ENCODE peak calls at places on chromosomes 4 and X, in six cellular contexts. M is HFF-Myc, K is psoas muscle, G is foreskin fibroblast, A is tibial artery, Y is HFFc6. R is an unnamed sample.

GRCh38 chr4:182496392-182496791 is 253.2 kb downstream of the TENM3 start:
- DNase-seq in Y (no peak), M (no peak), A (no peak), K (no peak), G (no peak), R (no peak)

GRCh38 chrX:107880054-107880610 is 54.5 kb downstream of the MID2 start:
- DNase-seq in Y (no peak), M (no peak), K (no peak), A (no peak), G (no peak), R (no peak)

GRCh38 chr4:125283702-125284279 is 31.0 kb upstream of the FAT4 start:
- DNase-seq in M (no peak), A (no peak), G (peak; percentile 21), K (no peak), Y (peak; percentile 3), R (no peak)

GRCh38 chrX:46204721-46205422 is 340.3 kb downstream of the ZNF674 start:
- DNase-seq in G (no peak), K (no peak), Y (no peak), A (no peak), M (no peak), R (no peak)

GRCh38 chr4:7699040-7699439 is 240.6 kb downstream of the AFAP1 start:
- DNase-seq in A (peak; percentile 31), Y (peak; percentile 57), K (peak; percentile 69), G (peak; percentile 16), M (peak; percentile 32), R (no peak)

GRCh38 chr4:147340111-147340510 is 140.8 kb upstream of the EDNRA start:
- DNase-seq in Y (peak; percentile 66), A (no peak), K (no peak), G (peak; percentile 81), M (peak; percentile 63), R (no peak)

GRCh38 chrX:13008851-13009250 is 33.9 kb downstream of the TMSB4X start:
- DNase-seq in M (no peak), K (no peak), A (no peak), G (no peak), Y (no peak), R (no peak)

GRCh38 chr4:128528793-128529553 is 241.4 kb upstream of the PGRMC2 start:
- DNase-seq in Y (peak; percentile 95), M (peak; percentile 90), K (no peak), G (peak; percentile 96), A (peak; percentile 65), R (no peak)

GRCh38 chr4:124642846-124643245 is 69.7 kb downstream of the ANKRD50 start:
- DNase-seq in M (no peak), K (no peak), G (no peak), A (no peak), Y (no peak), R (no peak)

GRCh38 chr4:98117363-98117762 is 25.9 kb downstream of the STPG2 start:
- DNase-seq in A (no peak), K (no peak), G (no peak), M (no peak), Y (no peak), R (no peak)

GRCh38 chrX:105775672-105776071 is 46.7 kb upstream of the NRK start:
- DNase-seq in K (no peak), Y (no peak), G (no peak), M (no peak), A (no peak), R (no peak)

GRCh38 chrX:39519213-39519544 is 578.6 kb downstream of the BCOR start:
- DNase-seq in G (no peak), Y (no peak), M (no peak), A (no peak), K (no peak), R (no peak)

GRCh38 chr4:33088713-33089112 is 2368.5 kb downstream of the PCDH7 start:
- DNase-seq in K (no peak), A (no peak), Y (no peak), M (no peak), G (no peak), R (no peak)

GRCh38 chrX:101478366-101478765 is 6.9 kb upstream of the ARMCX4 start:
- DNase-seq in M (no peak), Y (no peak), K (no peak), G (no peak), A (no peak), R (no peak)

GRCh38 chr4:186265683-186266648 is at the start of gene F11:
- DNase-seq in A (no peak), G (no peak), K (no peak), M (no peak), Y (no peak), R (no peak)

GRCh38 chrX:144791298-144791697 is 456.0 kb upstream of the SPANXN1 start:
- DNase-seq in M (no peak), G (no peak), A (no peak), Y (no peak), K (no peak), R (no peak)

GRCh38 chrX:139106111-139106510 is 394.6 kb upstream of the FGF13 start:
- DNase-seq in M (no peak), A (no peak), G (peak; percentile 9), K (peak; percentile 12), Y (peak; percentile 6), R (no peak)

GRCh38 chrX:19792412-19792811 is 95.0 kb downstream of the SH3KBP1 start:
- DNase-seq in Y (no peak), A (no peak), M (no peak), G (no peak), K (no peak), R (no peak)

GRCh38 chr4:128347175-128347868 is 59.7 kb upstream of the PGRMC2 start:
- DNase-seq in K (no peak), Y (no peak), A (no peak), G (peak; percentile 57), M (no peak), R (no peak)

GRCh38 chr4:47933798-47934197 is 19.4 kb upstream of the NFXL1 start:
- DNase-seq in K (no peak), M (no peak), A (no peak), Y (peak; percentile 16), G (no peak), R (no peak)

DNA sequence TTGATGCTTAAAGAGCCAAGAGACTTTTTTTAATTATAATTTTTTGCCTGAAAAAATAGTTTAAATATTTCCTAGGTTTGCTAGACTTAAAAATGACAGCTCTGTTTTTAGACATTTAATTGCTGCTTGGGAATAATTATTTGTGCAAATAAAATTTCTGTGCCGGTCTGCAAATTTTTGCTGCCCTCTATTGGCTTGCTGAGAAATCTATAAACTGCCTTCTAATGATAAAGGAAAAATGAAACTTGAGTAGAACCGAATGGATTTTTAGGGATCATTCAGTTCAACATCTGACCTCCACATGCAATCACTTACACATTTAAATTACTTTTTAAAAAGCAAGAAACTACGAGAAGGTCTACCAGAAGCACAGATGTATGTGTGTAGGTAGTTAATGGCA is 434.0 kb downstream of the FAM133A start:
- DNase-seq in A (no peak), Y (no peak), K (no peak), M (no peak), G (no peak), R (no peak)
- TF ChIP-seq CTCF in A (no peak), Y (peak; percentile 30), K (no peak), M (no peak), G (no peak), R (no peak)

GRCh38 chr4:153542835-153543234 is 76.7 kb downstream of the TMEM131L start:
- DNase-seq in G (no peak), A (no peak), M (no peak), K (no peak), Y (no peak), R (no peak)
- TF ChIP-seq CTCF in G (no peak), A (no peak), M (no peak), K (no peak), Y (peak; percentile 48), R (peak; percentile 26)

DNA sequence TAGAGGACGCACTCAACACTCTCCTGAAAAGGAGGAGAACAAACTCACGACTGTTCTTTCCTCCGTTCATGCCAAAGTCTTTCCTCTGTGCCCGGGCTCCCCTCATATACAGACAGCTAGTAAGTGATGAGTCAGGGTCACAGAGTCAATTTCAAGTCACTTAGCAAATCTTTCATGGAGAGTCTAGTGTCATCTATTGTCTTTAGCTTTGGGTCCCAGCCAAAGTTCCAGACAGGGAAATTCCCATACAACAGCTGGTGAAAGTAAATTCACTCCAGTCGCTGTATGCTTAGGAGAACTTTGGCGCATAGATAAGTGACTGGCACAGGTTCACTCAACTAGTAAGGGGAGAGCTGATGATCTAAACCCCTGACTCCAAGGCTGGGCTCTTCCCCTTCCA is 226.5 kb downstream of the MID1 start:
- DNase-seq in A (no peak), M (no peak), G (no peak), K (no peak), Y (no peak), R (no peak)
- TF ChIP-seq CTCF in A (no peak), M (no peak), G (no peak), K (no peak), Y (no peak), R (no peak)

DNA sequence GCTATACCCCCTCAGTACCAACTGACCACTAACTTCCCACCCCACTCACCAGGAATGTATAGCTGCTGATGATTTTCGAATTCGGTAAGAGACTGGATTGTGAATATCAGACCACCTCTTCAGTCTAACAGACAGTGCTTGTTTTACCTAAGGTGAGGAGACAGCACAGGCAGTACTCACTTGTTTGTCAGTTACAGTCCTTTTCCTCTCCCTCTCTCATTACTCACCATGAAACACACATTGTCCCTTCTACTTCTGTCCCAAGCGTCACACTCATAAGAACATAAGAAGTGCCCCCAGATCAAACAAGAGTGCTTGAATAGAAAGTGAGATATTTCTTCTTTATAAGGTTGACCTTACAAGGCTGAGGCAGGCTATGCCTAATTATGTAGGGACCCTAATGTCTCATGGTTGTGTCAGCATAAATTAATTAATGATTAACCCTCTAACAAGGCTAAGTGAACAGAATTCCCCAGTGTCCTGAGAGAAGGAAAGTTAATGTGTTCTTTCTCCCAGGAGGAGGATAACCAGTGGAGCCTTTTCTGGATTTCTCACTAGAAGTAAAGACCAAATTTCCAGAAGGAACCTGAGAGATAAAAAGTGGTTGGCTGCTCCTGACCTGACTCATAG is 32.2 kb downstream of the ZCCHC12 start:
- DNase-seq in M (no peak), G (no peak), K (no peak), A (no peak), Y (no peak), R (no peak)
- TF ChIP-seq CTCF in M (no peak), G (no peak), K (no peak), A (no peak), Y (no peak), R (no peak)

DNA sequence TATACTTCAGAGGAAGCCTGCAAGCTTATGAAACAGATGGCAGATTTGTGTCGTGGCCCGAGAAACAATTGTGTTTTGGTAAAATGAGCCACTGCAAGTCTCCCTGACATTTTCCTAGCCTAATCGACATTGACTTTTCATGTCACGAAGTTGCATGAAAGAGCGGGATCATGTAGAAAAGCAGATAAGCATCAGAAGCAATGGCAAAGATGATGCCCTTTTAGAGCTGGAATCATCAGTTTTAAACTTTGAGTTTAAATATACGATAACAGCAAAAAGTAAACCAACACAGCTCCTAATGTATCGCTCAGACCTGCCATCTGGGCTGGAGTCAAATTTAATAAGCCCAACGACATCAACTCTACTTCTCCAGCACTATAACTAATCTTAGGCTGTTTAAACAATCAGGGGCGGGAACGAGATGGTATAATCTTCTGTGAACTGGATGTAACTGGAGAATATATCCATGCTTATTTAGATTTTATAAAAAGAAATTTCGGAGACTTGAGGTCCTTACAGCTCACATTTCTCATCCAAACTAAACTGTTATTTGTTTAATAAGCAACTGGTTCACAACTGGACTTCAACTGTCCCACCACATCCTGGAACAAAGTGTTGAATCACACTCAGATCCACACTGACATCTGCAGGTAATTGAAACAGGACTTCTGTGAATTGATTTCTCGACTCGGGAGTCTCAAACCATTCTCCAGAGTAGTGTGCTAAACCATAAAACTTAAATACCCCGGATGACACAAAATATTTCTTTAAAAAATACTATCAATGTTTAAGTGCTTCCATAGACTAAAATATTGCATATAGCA is 95.1 kb upstream of the PLAC1 start:
- DNase-seq in M (peak; percentile 57), A (no peak), K (no peak), G (peak; percentile 34), Y (peak; percentile 39), R (no peak)
- TF ChIP-seq CTCF in M (no peak), A (no peak), K (peak; percentile 40), G (peak; percentile 18), Y (peak; percentile 58), R (no peak)